ENCODE peak calls at places on chromosomes 11 and 22, in seven cellular contexts. T is lung, Z is progenitor cell of endocrine pancreas, M is coronary artery, D is HFFc6, Y is HCT116, W is epithelial cell of esophagus. E is an unnamed sample.

GRCh38 chr11:110587972-110588371 is 124.3 kb downstream of the ARHGAP20 start:
- DNase-seq in T (no peak), Z (no peak), M (no peak), D (no peak), Y (no peak), W (no peak), E (no peak)

GRCh38 chr11:64659417-64660144 is 63.4 kb downstream of the NRXN2 start:
- DNase-seq in T (no peak), Z (no peak), M (no peak), D (peak), Y (peak), W (peak), E (no peak)

GRCh38 chr11:72391638-72392423 is 42.5 kb downstream of the CLPB start:
- DNase-seq in T (no peak), Z (no peak), M (no peak), D (no peak), Y (no peak), W (no peak), E (no peak)

GRCh38 chr11:106786251-106786650 is 232.0 kb downstream of the GUCY1A2 start:
- DNase-seq in T (no peak), Z (no peak), M (no peak), D (no peak), Y (no peak), W (no peak), E (no peak)

GRCh38 chr11:134330611-134331564 is 900 bp upstream of the GLB1L2 start:
- DNase-seq in T (no peak), Z (no peak), M (no peak), D (no peak), Y (no peak), W (no peak), E (no peak)

GRCh38 chr11:13259374-13259773 is 18.2 kb upstream of the BMAL1 start:
- DNase-seq in T (no peak), Z (no peak), M (no peak), D (no peak), Y (no peak), W (no peak), E (no peak)

GRCh38 chr11:122085264-122085663 is 30.8 kb downstream of the BLID start:
- DNase-seq in T (no peak), Z (no peak), M (no peak), D (peak), Y (no peak), W (peak), E (no peak)

GRCh38 chr22:30732426-30732825 is 37.8 kb downstream of the OSBP2 start:
- DNase-seq in T (no peak), Z (no peak), M (no peak), D (no peak), Y (no peak), W (no peak), E (no peak)

GRCh38 chr22:44931077-44931540 is 78.7 kb downstream of the PHF21B start:
- DNase-seq in T (peak), Z (no peak), M (no peak), D (peak), Y (no peak), W (no peak), E (no peak)

GRCh38 chr22:22207845-22208564 is 36.6 kb upstream of the VPREB1 start:
- DNase-seq in T (peak), Z (peak), M (no peak), D (peak), Y (peak), W (peak), E (peak)

GRCh38 chr11:122201126-122201525 is 85.1 kb upstream of the BLID start:
- DNase-seq in T (no peak), Z (no peak), M (no peak), D (no peak), Y (no peak), W (no peak), E (no peak)

GRCh38 chr11:116513894-116514293 is 258.9 kb downstream of the BUD13 start:
- DNase-seq in T (no peak), Z (peak), M (no peak), D (peak), Y (peak), W (no peak), E (peak)

GRCh38 chr11:65538232-65538914 is 13.5 kb downstream of the SCYL1 start:
- DNase-seq in T (no peak), Z (no peak), M (peak), D (no peak), Y (no peak), W (no peak), E (no peak)

GRCh38 chr11:104784684-104785460 is 113.4 kb downstream of the CASP12 start:
- DNase-seq in T (no peak), Z (no peak), M (no peak), D (no peak), Y (no peak), W (peak), E (no peak)

DNA sequence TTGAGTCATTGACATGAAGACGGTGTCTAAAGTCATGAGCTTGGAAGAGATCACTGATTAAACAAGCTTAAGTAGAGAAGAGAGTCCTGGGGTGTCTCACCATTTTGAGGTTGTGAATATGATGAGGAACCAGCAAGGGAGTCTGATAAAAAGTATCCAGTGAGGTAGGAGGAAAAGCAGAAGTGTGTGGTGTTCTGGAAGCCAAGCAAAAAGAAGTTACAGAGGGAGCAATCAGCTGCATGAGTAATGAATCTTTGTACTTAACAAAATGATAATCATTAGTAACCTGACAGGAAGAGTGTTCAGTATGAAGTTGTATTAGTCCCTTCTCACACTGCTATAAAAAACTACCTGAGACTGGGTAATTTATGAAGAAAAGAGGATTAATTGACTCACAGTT is 131.3 kb downstream of the C11orf87 start:
- DNase-seq in T (no peak), Z (no peak), M (no peak), D (no peak), Y (no peak), W (no peak), E (no peak)
- TF ChIP-seq CTCF in T (no peak), Z (no peak), M (no peak), D (no peak), Y (no peak), W (no peak), E (no peak)

GRCh38 chr11:18010271-18010670 is 2.6 kb downstream of the SERGEF start:
- DNase-seq in T (no peak), Z (no peak), M (no peak), D (no peak), Y (no peak), W (no peak), E (no peak)
- TF ChIP-seq CTCF in T (no peak), Z (no peak), M (no peak), D (no peak), Y (no peak), W (no peak), E (peak)

GRCh38 chr11:120078397-120078796 is 59.5 kb downstream of the TRIM29 start:
- DNase-seq in T (no peak), Z (no peak), M (no peak), D (no peak), Y (no peak), W (no peak), E (peak)

DNA sequence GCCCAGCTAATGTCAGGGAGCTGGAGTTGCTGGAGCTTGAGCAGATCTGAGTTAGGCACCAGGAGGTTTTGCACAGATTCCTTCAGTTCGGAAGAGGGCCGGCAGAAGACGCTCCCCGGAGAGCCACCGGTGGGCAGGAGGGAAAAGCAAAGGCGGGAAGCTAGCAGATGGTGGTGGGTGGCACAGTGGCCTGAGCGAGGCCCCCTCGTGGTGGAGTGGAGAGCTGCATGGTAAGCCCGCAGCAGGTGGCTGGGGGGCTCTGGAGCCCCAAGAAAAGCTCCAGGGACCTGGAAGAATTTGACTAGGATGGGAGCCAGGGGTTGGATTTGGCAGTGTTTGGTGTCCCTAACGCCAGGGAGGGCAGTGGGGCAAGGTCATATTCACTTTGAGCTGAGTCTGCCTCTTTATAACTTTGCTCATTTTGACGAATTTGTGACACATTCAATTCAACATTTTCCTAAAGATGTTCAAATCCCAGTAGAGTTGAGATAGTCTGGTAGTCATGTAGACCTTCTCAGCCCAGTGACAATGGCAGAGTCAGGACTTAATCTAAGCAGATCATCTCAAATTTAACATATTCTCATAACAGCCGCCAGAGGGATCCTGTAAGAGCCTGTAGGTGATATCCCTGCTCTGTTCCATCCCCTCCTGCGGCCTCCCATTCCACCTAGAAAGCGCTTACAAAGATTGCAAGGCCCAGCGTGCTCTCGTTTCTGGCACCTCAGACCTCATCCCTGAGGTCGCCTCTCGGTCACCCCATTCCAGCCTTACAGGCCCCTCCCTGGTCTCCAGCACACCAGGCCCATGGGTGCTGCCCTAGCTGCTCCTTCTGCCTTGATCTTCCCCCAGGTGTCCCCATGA is 57.9 kb downstream of the TRIM29 start:
- DNase-seq in T (no peak), Z (no peak), M (no peak), D (peak), Y (no peak), W (no peak), E (peak)
- TF ChIP-seq CTCF in T (no peak), Z (no peak), M (peak), D (peak), Y (peak), W (peak), E (peak)

DNA sequence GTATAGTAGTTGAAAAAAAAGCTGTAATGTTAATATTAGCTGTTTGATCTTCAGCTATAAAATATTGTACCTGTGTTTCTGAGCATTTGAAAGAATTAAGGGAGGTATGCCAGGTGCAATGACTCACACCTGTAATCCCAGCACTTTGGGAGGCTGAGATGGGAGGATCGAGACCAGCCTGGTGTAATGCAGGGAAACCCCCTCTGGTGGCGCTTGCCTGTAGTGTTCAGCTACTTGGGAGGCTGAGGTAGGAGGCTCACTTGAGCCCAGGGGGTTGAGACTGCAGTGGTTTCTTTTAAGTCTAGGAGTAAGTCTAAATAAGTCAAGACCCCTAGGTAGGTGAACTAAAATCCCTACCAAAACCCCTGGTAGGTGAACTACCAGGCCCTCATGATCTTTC is 37.1 kb downstream of the TAF1D start:
- DNase-seq in T (no peak), Z (no peak), M (no peak), D (no peak), Y (no peak), W (no peak), E (no peak)
- TF ChIP-seq CTCF in T (no peak), Z (peak), M (no peak), D (peak), Y (peak), W (peak), E (no peak)

GRCh38 chr22:32634424-32634981 is 159.9 kb downstream of the FBXO7 start:
- DNase-seq in T (no peak), Z (no peak), M (no peak), D (no peak), Y (no peak), W (no peak), E (no peak)
- TF ChIP-seq CTCF in T (no peak), Z (no peak), M (no peak), D (no peak), Y (no peak), W (no peak), E (no peak)